ENCODE peak calls at places on chromosomes 2 and 18, in six cellular contexts. V is immature natural killer cell, I is Calu3, F is NCI-H774, N is T-helper 9 cell, P is RPMI7951. D is an unnamed sample.

GRCh38 chr2:77161009-77161408 is 361.2 kb downstream of the LRRTM4 start:
- DNase-seq in P (peak), N (no peak), I (no peak), F (no peak), V (no peak), D (no peak)

GRCh38 chr18:25132786-25133496 is 219.0 kb downstream of the ZNF521 start:
- DNase-seq in F (no peak), N (no peak), P (no peak), I (no peak), V (no peak), D (no peak)

GRCh38 chr2:8608411-8608954 is 73.4 kb upstream of the ID2 start:
- DNase-seq in V (peak), N (no peak), I (no peak), P (no peak), F (no peak), D (no peak)

GRCh38 chr2:30267161-30267568 is 35.8 kb downstream of the LBH start:
- DNase-seq in F (no peak), P (no peak), I (no peak), N (peak), V (no peak), D (no peak)

GRCh38 chr18:63158676-63159291 is 160.8 kb downstream of the BCL2 start:
- DNase-seq in P (no peak), F (no peak), I (no peak), N (no peak), V (no peak), D (no peak)

GRCh38 chr2:187475499-187476248 is 27.6 kb upstream of the CALCRL start:
- DNase-seq in V (no peak), P (no peak), I (no peak), F (no peak), N (no peak), D (no peak)

GRCh38 chr2:102032368-102033027 is 40.7 kb downstream of the IL1R2 start:
- DNase-seq in V (no peak), P (no peak), F (no peak), N (no peak), I (no peak), D (no peak)

GRCh38 chr2:21379140-21379539 is 255.4 kb downstream of the TDRD15 start:
- DNase-seq in I (no peak), V (no peak), N (no peak), F (no peak), P (no peak), D (no peak)

GRCh38 chr2:2843969-2844548 is 513.0 kb upstream of the MYT1L start:
- DNase-seq in N (no peak), F (no peak), I (no peak), V (no peak), P (no peak), D (no peak)

GRCh38 chr2:37886745-37887144 is 38.3 kb upstream of the RMDN2 start:
- DNase-seq in N (no peak), V (no peak), F (no peak), I (no peak), P (peak), D (no peak)

GRCh38 chr2:28231110-28231621 is 161.5 kb upstream of the FOSL2 start:
- DNase-seq in N (no peak), P (peak), V (no peak), F (no peak), I (no peak), D (no peak)

GRCh38 chr2:166671235-166671634 is 177.2 kb upstream of the SCN7A start:
- DNase-seq in V (no peak), I (no peak), P (no peak), N (no peak), F (no peak), D (no peak)

GRCh38 chr18:49491534-49491856 is 4.5 kb upstream of the C18orf32 start:
- DNase-seq in P (no peak), I (no peak), V (no peak), F (no peak), N (no peak), D (no peak)

GRCh38 chr2:70084973-70085710 is 2.1 kb upstream of the PCBP1 start:
- DNase-seq in N (peak), V (peak), F (peak), I (no peak), P (no peak), D (peak)

GRCh38 chr2:124875627-124876244 is 850.6 kb downstream of the CNTNAP5 start:
- DNase-seq in F (no peak), I (no peak), N (no peak), V (no peak), P (peak), D (no peak)

GRCh38 chr2:85990084-85990483 is 101.3 kb upstream of the ST3GAL5 start:
- DNase-seq in N (no peak), V (no peak), P (no peak), I (peak), F (no peak), D (no peak)

GRCh38 chr2:67259581-67260347 is 137.4 kb upstream of the ETAA1 start:
- DNase-seq in I (peak), F (no peak), V (no peak), P (peak), N (no peak), D (no peak)

GRCh38 chr2:15667579-15668556 is 76.2 kb downstream of the DDX1 start:
- DNase-seq in I (no peak), P (peak), V (no peak), N (no peak), F (no peak), D (no peak)

GRCh38 chr2:240906141-240906910 is at the start of gene CROCC2:
- DNase-seq in V (no peak), F (peak), P (peak), N (no peak), I (no peak), D (no peak)

GRCh38 chr18:63237911-63238710 is 81.5 kb downstream of the BCL2 start:
- DNase-seq in V (no peak), I (peak), F (no peak), N (no peak), P (peak), D (peak)

GRCh38 chr2:158011055-158011771 is 90.5 kb upstream of the UPP2 start:
- DNase-seq in I (peak), F (no peak), N (no peak), V (no peak), P (peak), D (no peak)

GRCh38 chr2:11998218-11998617 is 251.8 kb downstream of the LPIN1 start:
- DNase-seq in P (peak), F (no peak), V (no peak), N (no peak), I (no peak), D (no peak)

GRCh38 chr2:40741532-40741931 is 289.6 kb upstream of the SLC8A1 start:
- DNase-seq in I (no peak), V (no peak), P (no peak), N (no peak), F (no peak), D (no peak)